ENCODE peak calls at places on chromosomes 6 and 20, in eight cellular contexts. T is uterus; O is fibroblast of lung; V is cardiac muscle cell; I is substantia nigra; L is WERI-Rb-1; J is effector memory CD4-positive, alpha-beta T cell; M is GM23248. Z is an unnamed sample.
A peak's percentile ranks its signal among the peaks of the same experiment; 100 is the strongest.

GRCh38 chr6:117267766-117268534 is 2.6 kb downstream of the VGLL2 start:
- DNase-seq in L (peak; percentile 24), I (no peak), T (no peak), V (peak; percentile 38), O (no peak), J (no peak), M (no peak), Z (no peak)

GRCh38 chr20:48841196-48841860 is 13.5 kb upstream of the PREX1 start:
- DNase-seq in O (peak; percentile 8), J (no peak), V (no peak), I (no peak), T (no peak), M (no peak), L (no peak), Z (no peak)

GRCh38 chr20:44785768-44786167 is 24.6 kb downstream of the RIMS4 start:
- DNase-seq in T (no peak), J (no peak), V (peak; percentile 35), L (no peak), M (peak; percentile 54), O (peak; percentile 1), I (no peak), Z (no peak)

GRCh38 chr6:98945311-98946005 is 2.3 kb downstream of the FBXL4 start:
- DNase-seq in I (no peak), L (no peak), O (no peak), J (no peak), M (no peak), T (no peak), V (no peak), Z (no peak)

GRCh38 chr20:10466855-10467254 is 31.8 kb downstream of the SLX4IP start:
- DNase-seq in O (no peak), T (no peak), J (no peak), L (no peak), I (no peak), V (no peak), M (no peak), Z (no peak)

GRCh38 chr6:87102296-87102695 is 7.4 kb upstream of the CGA start:
- DNase-seq in J (no peak), O (no peak), I (no peak), M (no peak), T (no peak), L (no peak), V (peak; percentile 58), Z (no peak)

GRCh38 chr6:50913105-50913770 is 94.6 kb downstream of the TFAP2B start:
- DNase-seq in M (no peak), J (no peak), T (no peak), I (no peak), O (no peak), L (no peak), V (no peak), Z (no peak)

GRCh38 chr6:130602151-130602770 is 224.9 kb upstream of the SMLR1 start:
- DNase-seq in J (no peak), V (no peak), M (peak; percentile 98), T (peak; percentile 30), O (peak; percentile 99), I (no peak), L (no peak), Z (no peak)

GRCh38 chr6:106880952-106881351 is 93.6 kb downstream of the CD24 start:
- DNase-seq in J (no peak), I (no peak), L (no peak), M (no peak), T (no peak), O (no peak), V (no peak), Z (no peak)

GRCh38 chr6:14055541-14055940 is 62.0 kb upstream of the CD83 start:
- DNase-seq in J (no peak), L (no peak), V (no peak), T (no peak), I (no peak), O (no peak), M (no peak), Z (no peak)

GRCh38 chr6:155466546-155466945 is 10.9 kb upstream of the NOX3 start:
- DNase-seq in I (no peak), M (no peak), L (no peak), O (no peak), J (no peak), V (no peak), T (no peak), Z (no peak)

GRCh38 chr6:127878115-127878514 is 22.7 kb downstream of the THEMIS start:
- DNase-seq in T (no peak), I (no peak), J (no peak), M (no peak), O (no peak), L (no peak), V (no peak), Z (no peak)

GRCh38 chr6:39812853-39813533 is 20.8 kb downstream of the DAAM2 start:
- DNase-seq in J (no peak), L (peak; percentile 80), V (no peak), I (no peak), T (peak; percentile 44), O (peak; percentile 93), M (peak; percentile 69), Z (no peak)
- H3K27ac ChIP-seq in J (no peak overlapping the region), L (no peak overlapping the region), V (no peak overlapping the region), I (peak overlapping the region; percentile 65), T (peak overlapping the region; percentile 71), O (peak overlapping the region; percentile 12), M (peak overlapping the region; percentile 32), Z (peak overlapping the region; percentile 23)

DNA sequence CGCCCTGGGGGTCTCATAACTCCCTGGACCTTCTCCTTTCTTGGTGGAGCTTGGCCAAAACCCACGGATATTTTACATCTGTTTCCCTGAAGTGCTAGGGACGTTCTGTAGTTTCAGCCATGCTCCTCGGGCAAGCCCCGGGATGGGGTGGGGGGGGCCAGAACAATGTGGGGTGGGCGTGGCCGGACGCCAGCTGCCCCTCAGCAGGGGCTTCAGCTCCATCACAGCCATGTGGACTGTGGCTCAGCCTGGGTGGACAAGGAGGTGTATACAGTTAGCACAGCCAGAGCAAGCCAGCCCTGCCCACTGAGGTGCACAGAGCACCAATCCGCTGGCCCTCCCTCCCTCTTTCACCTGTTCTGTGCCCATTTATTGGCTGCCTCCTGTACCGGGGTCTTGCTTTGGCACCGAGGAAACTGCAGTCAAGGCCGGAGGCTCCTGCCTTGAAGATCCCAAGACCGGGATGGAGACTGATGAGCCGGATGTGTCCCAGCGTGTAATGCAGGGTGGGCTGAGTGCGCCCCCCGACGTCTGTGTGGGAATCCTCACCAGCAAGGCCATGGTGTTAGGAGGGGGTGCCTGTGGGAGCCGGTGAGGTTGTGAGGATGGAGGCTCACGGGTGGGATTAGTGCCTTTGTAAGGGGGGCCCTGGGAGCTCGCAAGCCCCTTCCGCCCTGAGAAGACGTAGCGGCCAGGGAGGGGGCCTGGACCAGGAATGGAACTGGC is 28.0 kb downstream of the FRMD1 start:
- DNase-seq in M (no peak), O (no peak), T (no peak), J (no peak), I (peak; percentile 14), L (no peak), V (no peak), Z (no peak)
- H3K27ac ChIP-seq in M (no peak overlapping the region), O (no peak overlapping the region), T (no peak overlapping the region), J (no peak overlapping the region), I (no peak overlapping the region), L (no peak overlapping the region), V (no peak overlapping the region), Z (no peak overlapping the region)

GRCh38 chr20:25057234-25058050 is 497 bp downstream of the ACSS1 start:
- DNase-seq in I (peak; percentile 64), O (peak; percentile 31), J (peak; percentile 81), V (peak; percentile 50), L (peak; percentile 53), M (peak; percentile 68), T (peak; percentile 68), Z (peak; percentile 38)

GRCh38 chr20:25056601-25057233 is 1.2 kb downstream of the ACSS1 start:
- DNase-seq in O (no peak), V (no peak), L (no peak), M (no peak), J (no peak), I (no peak), T (no peak), Z (no peak)

GRCh38 chr20:25054995-25055629 is 2.8 kb downstream of the ACSS1 start:
- DNase-seq in M (peak; percentile 77), V (no peak), T (no peak), L (no peak), J (no peak), I (no peak), O (peak; percentile 10), Z (no peak)

GRCh38 chr20:25054133-25054820 is 3.7 kb downstream of the ACSS1 start:
- DNase-seq in O (no peak), M (no peak), L (no peak), V (no peak), T (no peak), J (no peak), I (no peak), Z (no peak)

DNA sequence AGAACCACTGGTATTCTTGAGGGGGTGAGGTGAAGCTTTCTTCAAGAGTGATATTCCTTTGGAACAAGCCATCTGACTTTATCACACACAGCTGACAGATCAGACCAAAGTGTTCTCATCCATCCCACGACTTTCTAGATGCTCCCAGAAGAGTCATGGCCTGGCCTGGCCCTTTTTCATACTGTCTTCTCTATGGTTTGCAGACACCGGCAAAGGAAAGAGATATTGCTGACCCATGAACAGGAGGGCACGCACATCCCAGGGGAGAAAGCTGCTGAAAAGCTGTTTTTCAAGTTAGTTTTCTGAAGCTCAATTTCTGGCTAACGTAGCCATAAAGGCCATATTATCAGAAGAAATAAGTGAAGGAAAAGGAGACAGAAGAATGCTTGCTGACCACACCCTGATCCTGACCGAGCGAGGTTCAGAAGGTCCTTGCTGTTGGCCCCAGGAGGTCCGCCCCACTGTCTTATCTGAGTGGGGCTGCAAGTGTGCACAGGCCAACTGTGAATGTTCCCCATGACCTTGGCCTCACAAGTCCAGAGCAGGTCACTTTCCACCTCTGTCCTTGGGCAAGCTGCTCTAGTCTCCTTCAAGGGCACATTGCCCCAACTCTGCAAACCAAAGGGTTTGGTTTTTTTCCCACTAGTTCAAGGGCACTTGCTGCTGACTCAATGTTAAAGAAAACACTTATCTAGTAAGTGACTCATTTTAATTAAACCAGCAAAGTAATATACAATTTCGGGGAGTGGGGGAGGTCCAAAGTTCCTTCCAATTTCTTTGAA is 2.0 kb downstream of the ACSS1 start:
- DNase-seq in L (no peak), T (no peak), I (no peak), M (peak; percentile 39), O (peak; percentile 42), J (no peak), V (no peak), Z (no peak)
- H3K27ac ChIP-seq in L (no peak overlapping the region), T (peak overlapping the region; percentile 90), I (peak overlapping the region; percentile 92), M (no peak overlapping the region), O (no peak overlapping the region), J (peak overlapping the region; percentile 88), V (no peak overlapping the region), Z (peak overlapping the region; percentile 92)

GRCh38 chr6:56575736-56576135 is 67.0 kb downstream of the DST start:
- DNase-seq in V (no peak), M (no peak), I (no peak), T (no peak), O (no peak), L (peak; percentile 73), J (no peak), Z (no peak)

GRCh38 chr6:56571605-56572004 is 71.1 kb downstream of the DST start:
- DNase-seq in J (no peak), M (no peak), I (no peak), V (no peak), T (no peak), O (no peak), L (no peak), Z (no peak)

GRCh38 chr6:56573142-56573541 is 69.5 kb downstream of the DST start:
- DNase-seq in J (no peak), T (no peak), O (no peak), I (no peak), L (peak; percentile 90), V (no peak), M (no peak), Z (no peak)

GRCh38 chr6:56574292-56574691 is 68.4 kb downstream of the DST start:
- DNase-seq in O (no peak), T (no peak), J (no peak), V (no peak), M (no peak), I (no peak), L (no peak), Z (no peak)

GRCh38 chr6:56573624-56574023 is 69.1 kb downstream of the DST start:
- DNase-seq in J (no peak), T (no peak), I (no peak), L (no peak), O (no peak), M (no peak), V (peak; percentile 19), Z (no peak)
- H3K27ac ChIP-seq in J (no peak overlapping the region), T (peak overlapping the region; percentile 59), I (no peak overlapping the region), L (peak overlapping the region; percentile 25), O (no peak overlapping the region), M (no peak overlapping the region), V (no peak overlapping the region), Z (no peak overlapping the region)